ENCODE peak calls at places on chromosomes 13 and 19, in eight cellular contexts. B is brain microvascular endothelial cell; G is BE2C; T is cardiac muscle cell; C is RWPE1; M is Peyer's patch; I is esophagus squamous epithelium; N is CD8-positive, alpha-beta T cell. L is an unnamed sample.

GRCh38 chr19:14471436-14472187 is 3.5 kb downstream of the PTGER1 start:
- DNase-seq in B (no peak), G (no peak), T (no peak), C (no peak), M (no peak), I (no peak), N (no peak), L (no peak)

GRCh38 chr19:50493171-50493570 is 16.5 kb upstream of the GARIN5A start:
- DNase-seq in B (no peak), G (no peak), T (peak), C (no peak), M (peak), I (no peak), N (no peak), L (no peak)

GRCh38 chr13:75194717-75195116 is 287.3 kb downstream of the TBC1D4 start:
- DNase-seq in B (no peak), G (no peak), T (no peak), C (no peak), M (no peak), I (no peak), N (no peak), L (no peak)

GRCh38 chr19:41031926-41032325 is 40.8 kb downstream of the CYP2B6 start:
- DNase-seq in B (no peak), G (no peak), T (peak), C (peak), M (no peak), I (no peak), N (no peak), L (no peak)

GRCh38 chr19:39623946-39624345 is 21.6 kb downstream of the LGALS13 start:
- DNase-seq in B (no peak), G (no peak), T (no peak), C (no peak), M (no peak), I (no peak), N (no peak), L (no peak)

GRCh38 chr13:45042539-45042938 is 53.2 kb downstream of the GPALPP1 start:
- DNase-seq in B (no peak), G (no peak), T (no peak), C (no peak), M (no peak), I (no peak), N (no peak), L (no peak)

GRCh38 chr13:48518083-48518482 is 14.8 kb downstream of the RCBTB2 start:
- DNase-seq in B (no peak), G (no peak), T (no peak), C (no peak), M (no peak), I (no peak), N (no peak), L (no peak)

GRCh38 chr19:6375411-6376010 is at the start of gene PSPN:
- DNase-seq in B (no peak), G (no peak), T (no peak), C (no peak), M (no peak), I (no peak), N (no peak), L (no peak)

GRCh38 chr19:21358768-21359451 is at the start of gene ZNF738:
- DNase-seq in B (peak), G (peak), T (peak), C (peak), M (peak), I (peak), N (peak), L (peak)

GRCh38 chr13:61417171-61417570 is 1.5 kb upstream of the PCDH20 start:
- DNase-seq in B (no peak), G (no peak), T (no peak), C (no peak), M (no peak), I (no peak), N (no peak), L (no peak)

GRCh38 chr19:10593820-10594637 is 6.9 kb upstream of the AP1M2 start:
- DNase-seq in B (no peak), G (no peak), T (no peak), C (no peak), M (no peak), I (no peak), N (no peak), L (no peak)

GRCh38 chr19:10289836-10290438 is at the start of gene ICAM5:
- DNase-seq in B (no peak), G (no peak), T (peak), C (peak), M (no peak), I (no peak), N (no peak), L (peak)

GRCh38 chr19:3366761-3367571 is 583 bp downstream of the NFIC start:
- DNase-seq in B (no peak), G (peak), T (peak), C (no peak), M (no peak), I (no peak), N (no peak), L (no peak)

GRCh38 chr19:1161716-1162115 is 12.4 kb downstream of the SBNO2 start:
- DNase-seq in B (no peak), G (no peak), T (no peak), C (peak), M (peak), I (no peak), N (no peak), L (no peak)

GRCh38 chr19:17909017-17909732 is 23.6 kb upstream of the CCDC124 start:
- DNase-seq in B (no peak), G (no peak), T (no peak), C (no peak), M (no peak), I (no peak), N (no peak), L (no peak)

GRCh38 chr13:79386125-79386822 is 19.8 kb downstream of the RBM26 start:
- DNase-seq in B (no peak), G (no peak), T (no peak), C (peak), M (no peak), I (no peak), N (no peak), L (no peak)

GRCh38 chr19:1729568-1729925 is 23.8 kb upstream of the ONECUT3 start:
- DNase-seq in B (no peak), G (no peak), T (no peak), C (no peak), M (no peak), I (no peak), N (no peak), L (no peak)

GRCh38 chr19:35140898-35141626 is 2.0 kb upstream of the FXYD7 start:
- DNase-seq in B (peak), G (peak), T (peak), C (peak), M (peak), I (peak), N (peak), L (peak)

GRCh38 chr13:113946409-113947181 is 27.3 kb downstream of the C13orf46 start:
- DNase-seq in B (no peak), G (no peak), T (no peak), C (no peak), M (peak), I (no peak), N (no peak), L (no peak)

GRCh38 chr13:36428083-36428482 is 4.2 kb upstream of the CCNA1 start:
- DNase-seq in B (no peak), G (no peak), T (no peak), C (peak), M (no peak), I (no peak), N (no peak), L (no peak)

GRCh38 chr13:112716841-112717520 is 27.1 kb downstream of the ATP11A start:
- DNase-seq in B (no peak), G (no peak), T (no peak), C (no peak), M (peak), I (no peak), N (no peak), L (no peak)

GRCh38 chr19:16928351-16928750 is 39.6 kb downstream of the F2RL3 start:
- DNase-seq in B (no peak), G (no peak), T (no peak), C (no peak), M (no peak), I (no peak), N (no peak), L (no peak)

GRCh38 chr19:11624064-11624463 is 26.8 kb downstream of the ZNF627 start:
- DNase-seq in B (peak), G (no peak), T (no peak), C (no peak), M (no peak), I (no peak), N (no peak), L (no peak)

GRCh38 chr13:91482427-91482826 is 84.0 kb downstream of the GPC5 start:
- DNase-seq in B (peak), G (no peak), T (no peak), C (no peak), M (no peak), I (no peak), N (no peak), L (no peak)

GRCh38 chr13:112754281-112755025 is 64.6 kb downstream of the ATP11A start:
- DNase-seq in B (no peak), G (no peak), T (no peak), C (no peak), M (no peak), I (no peak), N (no peak), L (no peak)

GRCh38 chr19:29328586-29328985 is 115.6 kb upstream of the UQCRFS1 start:
- DNase-seq in B (no peak), G (no peak), T (no peak), C (no peak), M (no peak), I (no peak), N (no peak), L (no peak)

GRCh38 chr13:42497798-42498197 is 76.2 kb upstream of the TNFSF11 start:
- DNase-seq in B (peak), G (no peak), T (no peak), C (peak), M (no peak), I (no peak), N (no peak), L (no peak)

GRCh38 chr19:6536138-6536671 is 5.4 kb downstream of the TNFSF9 start:
- DNase-seq in B (peak), G (peak), T (peak), C (peak), M (peak), I (peak), N (peak), L (no peak)

GRCh38 chr19:14450168-14450874 is 17.2 kb downstream of the PKN1 start:
- DNase-seq in B (peak), G (peak), T (no peak), C (peak), M (no peak), I (no peak), N (peak), L (peak)

GRCh38 chr19:17821190-17821589 is at the start of gene INSL3:
- DNase-seq in B (no peak), G (no peak), T (no peak), C (no peak), M (no peak), I (no peak), N (no peak), L (no peak)

GRCh38 chr13:111114362-111115050 is 604 bp upstream of the ARHGEF7 start:
- DNase-seq in B (peak), G (no peak), T (peak), C (no peak), M (no peak), I (no peak), N (no peak), L (peak)

GRCh38 chr13:76216729-76217128 is 580.6 kb downstream of the LMO7 start:
- DNase-seq in B (peak), G (no peak), T (no peak), C (no peak), M (no peak), I (no peak), N (no peak), L (no peak)

GRCh38 chr19:43667524-43668405 is 2.2 kb downstream of the PLAUR start:
- DNase-seq in B (no peak), G (no peak), T (no peak), C (peak), M (no peak), I (no peak), N (no peak), L (peak)

GRCh38 chr13:35140831-35141230 is 198.8 kb downstream of the NBEA start:
- DNase-seq in B (no peak), G (no peak), T (no peak), C (no peak), M (no peak), I (no peak), N (no peak), L (no peak)

GRCh38 chr13:48819376-48819775 is 156.3 kb upstream of the FNDC3A start:
- DNase-seq in B (no peak), G (no peak), T (no peak), C (no peak), M (no peak), I (no peak), N (no peak), L (no peak)

GRCh38 chr13:54004026-54004699 is 975.5 kb downstream of the OLFM4 start:
- DNase-seq in B (no peak), G (no peak), T (no peak), C (no peak), M (no peak), I (no peak), N (no peak), L (no peak)

GRCh38 chr13:59710995-59711701 is 452.6 kb downstream of the DIAPH3 start:
- DNase-seq in B (no peak), G (no peak), T (no peak), C (no peak), M (no peak), I (no peak), N (no peak), L (no peak)

GRCh38 chr13:32535748-32536147 is 2.8 kb downstream of the N4BP2L2 start:
- DNase-seq in B (no peak), G (no peak), T (no peak), C (no peak), M (no peak), I (no peak), N (no peak), L (no peak)

GRCh38 chr13:33016414-33017409 is at the start of gene KL:
- DNase-seq in B (no peak), G (peak), T (peak), C (no peak), M (peak), I (no peak), N (no peak), L (peak)

DNA sequence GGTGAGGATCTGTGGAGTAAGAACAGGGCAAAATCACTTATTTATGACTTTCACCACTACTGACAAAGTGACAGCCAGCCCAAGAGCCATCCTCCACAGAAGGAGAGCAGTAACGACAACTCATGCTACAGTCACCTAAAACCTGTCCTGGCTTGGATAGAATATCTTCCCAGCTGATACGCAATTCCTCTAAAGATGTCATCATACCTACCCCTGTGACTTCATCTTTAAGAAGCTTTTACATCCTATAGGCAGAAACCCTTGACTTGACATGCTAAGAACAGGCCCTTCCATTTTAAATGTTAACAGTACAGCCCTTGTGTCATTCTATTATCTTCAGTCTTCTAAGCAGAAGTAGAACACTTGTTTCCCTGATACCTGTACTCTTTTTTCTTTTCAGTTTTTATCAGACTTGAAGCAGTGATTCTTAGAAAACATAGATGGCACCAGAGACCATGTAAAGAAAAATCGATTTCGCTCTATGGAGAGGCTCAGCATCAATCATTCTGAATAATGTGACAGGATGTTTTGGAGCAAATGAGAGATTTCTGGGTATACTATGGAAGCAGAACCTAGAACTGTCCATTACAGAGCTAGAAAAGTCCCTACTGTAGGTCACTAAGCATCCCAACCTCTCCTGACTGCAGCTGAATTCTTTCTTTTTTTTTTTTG is 20.1 kb downstream of the STOML3 start:
- DNase-seq in B (no peak), G (no peak), T (no peak), C (no peak), M (no peak), I (no peak), N (no peak), L (no peak)
- TF ChIP-seq CTCF in B (no peak), G (peak), T (no peak), C (peak), M (peak), I (no peak), N (no peak), L (no peak)

GRCh38 chr13:27177852-27178251 is 6.2 kb upstream of the USP12 start:
- DNase-seq in B (no peak), G (no peak), T (no peak), C (no peak), M (no peak), I (no peak), N (no peak), L (no peak)
- TF ChIP-seq CTCF in B (peak), G (peak), T (no peak), C (no peak), M (peak), I (no peak), N (no peak), L (no peak)

GRCh38 chr13:27619711-27620376 is 485 bp downstream of the LNX2 start:
- DNase-seq in B (peak), G (peak), T (no peak), C (no peak), M (no peak), I (no peak), N (peak), L (peak)
- TF ChIP-seq CTCF in B (peak), G (no peak), T (peak), C (peak), M (peak), I (peak), N (no peak), L (no peak)

GRCh38 chr19:42561512-42561911 is 33.2 kb downstream of the CEACAM8 start:
- DNase-seq in B (no peak), G (no peak), T (no peak), C (no peak), M (no peak), I (no peak), N (no peak), L (no peak)
- TF ChIP-seq CTCF in B (peak), G (no peak), T (no peak), C (no peak), M (no peak), I (no peak), N (no peak), L (no peak)

GRCh38 chr13:52847682-52848432 is 583 bp downstream of the PCDH8 start:
- DNase-seq in B (no peak), G (no peak), T (no peak), C (no peak), M (no peak), I (no peak), N (no peak), L (peak)

GRCh38 chr13:52847322-52847681 is 1.1 kb downstream of the PCDH8 start:
- DNase-seq in B (no peak), G (no peak), T (no peak), C (no peak), M (no peak), I (no peak), N (no peak), L (no peak)

GRCh38 chr13:52846567-52847321 is 1.7 kb downstream of the PCDH8 start:
- DNase-seq in B (no peak), G (no peak), T (peak), C (peak), M (peak), I (no peak), N (no peak), L (peak)

GRCh38 chr13:52845334-52845761 is 3.1 kb downstream of the PCDH8 start:
- DNase-seq in B (no peak), G (no peak), T (peak), C (peak), M (no peak), I (no peak), N (no peak), L (peak)

GRCh38 chr13:52845766-52846566 is 2.5 kb downstream of the PCDH8 start:
- DNase-seq in B (no peak), G (peak), T (peak), C (peak), M (peak), I (no peak), N (no peak), L (peak)
- TF ChIP-seq CTCF in B (peak), G (peak), T (peak), C (no peak), M (peak), I (peak), N (no peak), L (peak)